ENCODE peak calls at places on chromosomes 2 and 18, in five cellular contexts. One of them, this sample, is unnamed.
A peak's percentile ranks its signal among the peaks of the same experiment; 100 is the strongest.

GRCh38 chr2:231709636-231709980 is 1.3 kb downstream of the PTMA start:
- DNase-seq in A549: no peak
- DNase-seq in IMR-90: no peak
- DNase-seq in K562: peak; percentile 25
- DNase-seq in GM12878: no peak
- DNase-seq in this sample: no peak

GRCh38 chr2:69298261-69298660 is 88.8 kb downstream of the GFPT1 start:
- DNase-seq in A549: no peak
- DNase-seq in K562: no peak
- DNase-seq in IMR-90: peak; percentile 94
- DNase-seq in GM12878: no peak
- DNase-seq in this sample: no peak

GRCh38 chr2:106978647-106979046 is 92.7 kb upstream of the ST6GAL2 start:
- DNase-seq in A549: no peak
- DNase-seq in IMR-90: no peak
- DNase-seq in GM12878: no peak
- DNase-seq in K562: no peak
- DNase-seq in this sample: no peak

GRCh38 chr2:233832414-233832813 is 21.9 kb downstream of the HJURP start:
- DNase-seq in K562: no peak
- DNase-seq in GM12878: no peak
- DNase-seq in IMR-90: peak; percentile 82
- DNase-seq in A549: no peak
- DNase-seq in this sample: no peak

GRCh38 chr2:240560084-240560479 is at the start of gene DUSP28:
- DNase-seq in IMR-90: peak; percentile 80
- DNase-seq in K562: peak; percentile 75
- DNase-seq in GM12878: peak; percentile 55
- DNase-seq in A549: peak; percentile 82
- DNase-seq in this sample: peak; percentile 93

GRCh38 chr2:94871226-94872087 is at the start of gene TEKT4:
- DNase-seq in A549: no peak
- DNase-seq in K562: no peak
- DNase-seq in IMR-90: no peak
- DNase-seq in GM12878: no peak
- DNase-seq in this sample: peak; percentile 10

GRCh38 chr18:2513616-2514015 is 57.7 kb downstream of the METTL4 start:
- DNase-seq in GM12878: no peak
- DNase-seq in A549: no peak
- DNase-seq in K562: no peak
- DNase-seq in IMR-90: peak; percentile 21
- DNase-seq in this sample: no peak

GRCh38 chr2:194166818-194167217 is 1490.2 kb upstream of the SLC39A10 start:
- DNase-seq in IMR-90: no peak
- DNase-seq in A549: no peak
- DNase-seq in K562: no peak
- DNase-seq in GM12878: no peak
- DNase-seq in this sample: peak; percentile 6

GRCh38 chr2:150588210-150588870 is 100.9 kb upstream of the RND3 start:
- DNase-seq in IMR-90: no peak
- DNase-seq in K562: no peak
- DNase-seq in GM12878: no peak
- DNase-seq in A549: no peak
- DNase-seq in this sample: no peak

GRCh38 chr2:39642054-39642742 is 23.5 kb upstream of the TMEM178A start:
- DNase-seq in IMR-90: peak; percentile 91
- DNase-seq in GM12878: no peak
- DNase-seq in A549: no peak
- DNase-seq in K562: no peak
- DNase-seq in this sample: no peak

GRCh38 chr2:14140009-14140408 is 492.5 kb upstream of the LRATD1 start:
- DNase-seq in K562: no peak
- DNase-seq in A549: no peak
- DNase-seq in GM12878: no peak
- DNase-seq in IMR-90: no peak
- DNase-seq in this sample: no peak

GRCh38 chr2:9205963-9206948 is at the start of gene ASAP2:
- DNase-seq in K562: peak; percentile 96
- DNase-seq in A549: peak; percentile 90
- DNase-seq in IMR-90: peak; percentile 68
- DNase-seq in GM12878: no peak
- DNase-seq in this sample: peak; percentile 99
- H3K27ac ChIP-seq in K562: peak within 1 kb of the TSS; percentile 71
- H3K27ac ChIP-seq in A549: peak within 1 kb of the TSS; percentile 83
- H3K27ac ChIP-seq in IMR-90: peak within 1 kb of the TSS; percentile 80
- H3K27ac ChIP-seq in GM12878: no peak within 1 kb of the TSS
- H3K27ac ChIP-seq in this sample: peak within 1 kb of the TSS; percentile 93

GRCh38 chr18:78228974-78229373 is 750.6 kb upstream of the SALL3 start:
- DNase-seq in GM12878: no peak
- DNase-seq in IMR-90: no peak
- DNase-seq in K562: no peak
- DNase-seq in A549: no peak
- DNase-seq in this sample: no peak
- TF ChIP-seq RCOR1 in GM12878: no peak
- TF ChIP-seq RCOR1 in IMR-90: no peak
- TF ChIP-seq RCOR1 in K562: no peak
- TF ChIP-seq RCOR1 in A549: no peak
- TF ChIP-seq RCOR1 in this sample: no peak

GRCh38 chr2:84911135-84911678 is 5.8 kb downstream of the TMSB10 start:
- DNase-seq in A549: no peak
- DNase-seq in GM12878: no peak
- DNase-seq in IMR-90: no peak
- DNase-seq in K562: no peak
- DNase-seq in this sample: no peak
- H3K27ac ChIP-seq in A549: no peak overlapping the region
- H3K27ac ChIP-seq in GM12878: no peak overlapping the region
- H3K27ac ChIP-seq in IMR-90: no peak overlapping the region
- H3K27ac ChIP-seq in K562: no peak overlapping the region
- H3K27ac ChIP-seq in this sample: no peak overlapping the region

GRCh38 chr2:234999740-235000425 is 48.1 kb downstream of the SH3BP4 start:
- DNase-seq in K562: no peak
- DNase-seq in GM12878: no peak
- DNase-seq in IMR-90: no peak
- DNase-seq in A549: no peak
- DNase-seq in this sample: no peak

GRCh38 chr2:235002198-235003095 is 50.6 kb downstream of the SH3BP4 start:
- DNase-seq in K562: no peak
- DNase-seq in IMR-90: peak; percentile 58
- DNase-seq in A549: no peak
- DNase-seq in GM12878: no peak
- DNase-seq in this sample: no peak

GRCh38 chr2:235000426-235001236 is 48.8 kb downstream of the SH3BP4 start:
- DNase-seq in IMR-90: no peak
- DNase-seq in GM12878: no peak
- DNase-seq in K562: peak; percentile 16
- DNase-seq in A549: no peak
- DNase-seq in this sample: peak; percentile 84

GRCh38 chr2:235003096-235003775 is 51.4 kb downstream of the SH3BP4 start:
- DNase-seq in A549: no peak
- DNase-seq in K562: no peak
- DNase-seq in GM12878: no peak
- DNase-seq in IMR-90: no peak
- DNase-seq in this sample: no peak

DNA sequence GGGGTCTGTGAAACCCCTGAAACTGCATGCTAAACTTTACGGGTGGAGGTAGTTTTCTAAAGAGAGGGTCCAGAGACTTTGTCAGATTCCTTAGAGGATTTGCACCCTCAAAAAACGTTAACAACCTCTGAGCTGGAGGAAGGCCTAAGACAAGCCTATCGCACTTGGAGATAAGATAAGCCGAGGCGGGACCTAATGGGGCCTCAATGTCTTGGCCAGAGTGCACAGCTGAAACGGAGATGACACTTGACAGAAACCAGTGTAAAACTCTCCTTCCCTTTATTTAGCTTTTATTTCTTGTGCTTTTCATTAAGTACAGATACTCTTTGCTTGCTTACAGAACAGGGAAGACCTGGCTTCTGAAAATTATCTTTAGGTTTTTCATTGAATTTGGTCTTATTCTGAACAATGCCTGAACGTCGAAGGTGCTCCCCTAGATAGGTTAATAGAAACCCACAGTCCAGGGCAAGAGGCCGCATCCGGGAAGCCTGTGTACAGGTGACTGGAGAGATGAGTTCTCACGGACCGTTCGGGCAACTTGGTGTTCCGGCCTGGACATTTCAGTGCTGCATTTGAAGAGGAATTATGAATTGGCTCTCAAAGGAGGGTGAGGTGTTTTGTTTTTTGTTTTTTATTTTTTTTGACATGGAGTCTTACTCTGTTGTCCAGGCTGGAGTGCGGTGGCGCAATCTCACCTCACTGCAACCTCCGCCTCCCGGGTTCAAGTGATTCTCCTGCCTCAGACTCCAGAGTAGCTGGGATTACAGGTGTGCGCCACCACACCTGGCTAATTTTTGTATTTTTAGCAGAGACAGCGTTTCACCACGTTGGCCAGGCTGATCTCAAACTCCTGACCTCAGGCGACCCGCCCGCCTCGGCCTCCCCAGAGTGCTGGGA is 49.7 kb downstream of the SH3BP4 start:
- DNase-seq in K562: peak; percentile 18
- DNase-seq in GM12878: no peak
- DNase-seq in IMR-90: no peak
- DNase-seq in A549: no peak
- DNase-seq in this sample: peak; percentile 68
- TF ChIP-seq RCOR1 in K562: no peak
- TF ChIP-seq RCOR1 in GM12878: no peak
- TF ChIP-seq RCOR1 in IMR-90: no peak
- TF ChIP-seq RCOR1 in A549: no peak
- TF ChIP-seq RCOR1 in this sample: no peak

This sample was measured in SK-N-SH.